ENCODE peak calls at places on chromosomes 1 and 21, in six cellular contexts. U is upper lobe of left lung, O is A549, K is GM12878, G is HepG2, D is K562. V is an unnamed sample.

GRCh38 chr21:35933466-35933865 is 126.9 kb downstream of the SETD4 start:
- ATAC-seq in U (peak; percentile 91), O (no peak), K (no peak), G (no peak), D (peak; percentile 36), V (peak; percentile 83)

GRCh38 chr1:200877839-200878551 is 5.2 kb downstream of the GPR25 start:
- ATAC-seq in U (no peak), O (peak; percentile 39), K (peak; percentile 84), G (no peak), D (no peak), V (no peak)

GRCh38 chr1:153598309-153599172 is 14.4 kb downstream of the S100A16 start:
- ATAC-seq in U (peak; percentile 80), O (no peak), K (peak; percentile 99), G (no peak), D (no peak), V (peak; percentile 48)

GRCh38 chr1:24555591-24556413 is at the start of gene NCMAP:
- ATAC-seq in U (peak; percentile 56), O (no peak), K (no peak), G (peak; percentile 50), D (no peak), V (no peak)

GRCh38 chr1:201461193-201461657 is 7.8 kb downstream of the PHLDA3 start:
- ATAC-seq in U (peak; percentile 66), O (peak; percentile 88), K (no peak), G (peak; percentile 65), D (peak; percentile 61), V (peak; percentile 81)

GRCh38 chr1:17465186-17465585 is 25.7 kb upstream of the RCC2 start:
- ATAC-seq in U (no peak), O (no peak), K (no peak), G (no peak), D (no peak), V (no peak)

GRCh38 chr1:236027096-236027495 is 37.8 kb downstream of the NID1 start:
- ATAC-seq in U (no peak), O (no peak), K (no peak), G (no peak), D (no peak), V (no peak)

GRCh38 chr1:181112071-181112929 is 23.8 kb downstream of the IER5 start:
- ATAC-seq in U (peak; percentile 93), O (peak; percentile 85), K (no peak), G (peak; percentile 90), D (peak; percentile 85), V (peak; percentile 95)

GRCh38 chr1:11158720-11159321 is 30.3 kb upstream of the ANGPTL7 start:
- ATAC-seq in U (no peak), O (peak; percentile 63), K (no peak), G (no peak), D (no peak), V (peak; percentile 58)

GRCh38 chr1:155320661-155321576 is at the start of gene RUSC1:
- ATAC-seq in U (peak; percentile 45), O (no peak), K (peak; percentile 4), G (no peak), D (peak; percentile 18), V (peak; percentile 28)

GRCh38 chr1:115198938-115199337 is 109.6 kb upstream of the TSPAN2 start:
- ATAC-seq in U (peak; percentile 52), O (no peak), K (no peak), G (no peak), D (no peak), V (no peak)

GRCh38 chr1:33519240-33519884 is 46.9 kb downstream of the ZSCAN20 start:
- ATAC-seq in U (no peak), O (no peak), K (no peak), G (no peak), D (peak; percentile 89), V (no peak)

GRCh38 chr1:176058686-176059085 is 148.4 kb downstream of the COP1 start:
- ATAC-seq in U (no peak), O (no peak), K (no peak), G (peak; percentile 99), D (peak; percentile 83), V (no peak)

GRCh38 chr1:119906927-119907652 is 10.8 kb upstream of the ADAM30 start:
- ATAC-seq in U (no peak), O (no peak), K (no peak), G (peak; percentile 46), D (no peak), V (no peak)

GRCh38 chr1:54337928-54338327 is 68.3 kb downstream of the SSBP3 start:
- ATAC-seq in U (no peak), O (no peak), K (no peak), G (no peak), D (no peak), V (no peak)

GRCh38 chr1:26783646-26784022 is 4.1 kb upstream of the PIGV start:
- ATAC-seq in U (no peak), O (no peak), K (no peak), G (no peak), D (no peak), V (no peak)

GRCh38 chr1:161304927-161305871 is 4.6 kb downstream of the MPZ start:
- ATAC-seq in U (peak; percentile 17), O (no peak), K (peak; percentile 21), G (no peak), D (peak; percentile 2), V (peak; percentile 4)

GRCh38 chr1:31214316-31215082 is 25.2 kb downstream of the NKAIN1 start:
- ATAC-seq in U (no peak), O (no peak), K (no peak), G (peak; percentile 88), D (peak; percentile 88), V (no peak)

GRCh38 chr1:94514095-94514727 is 27.3 kb downstream of the F3 start:
- ATAC-seq in U (peak; percentile 38), O (peak; percentile 76), K (peak; percentile 78), G (peak; percentile 92), D (peak; percentile 88), V (no peak)

GRCh38 chr1:47031059-47031458 is 7.6 kb downstream of the CYP4X1 start:
- ATAC-seq in U (peak; percentile 80), O (no peak), K (no peak), G (no peak), D (no peak), V (no peak)

GRCh38 chr1:212749924-212750535 is 41.5 kb downstream of the NSL1 start:
- ATAC-seq in U (peak; percentile 70), O (peak; percentile 91), K (peak; percentile 65), G (peak; percentile 71), D (peak; percentile 86), V (no peak)

DNA sequence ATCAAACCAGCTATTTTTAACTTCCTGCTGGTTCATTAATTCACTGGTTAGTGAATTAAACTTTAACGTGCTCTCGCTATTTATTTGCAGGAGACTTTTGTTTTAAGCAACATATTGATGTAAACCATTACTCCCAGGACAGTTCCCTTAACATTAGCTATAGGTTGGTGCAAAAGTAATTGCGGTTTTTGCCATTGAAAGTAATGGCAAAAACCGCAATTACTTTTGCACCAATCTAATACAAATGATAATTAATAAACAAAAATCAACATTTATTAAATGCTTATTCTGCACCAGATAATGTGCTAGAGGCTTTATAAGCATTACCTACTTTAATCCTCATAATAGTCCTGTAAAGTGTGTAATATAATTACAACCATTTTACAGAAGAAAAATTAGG is 176.5 kb downstream of the NPHP4 start:
- ATAC-seq in U (no peak), O (no peak), K (no peak), G (no peak), D (no peak), V (no peak)
- TF ChIP-seq POLR2A in U (no peak), O (no peak), K (no peak), G (no peak), D (no peak), V (no peak)

GRCh38 chr21:28492127-28492526 is 500.6 kb downstream of the LTN1 start:
- ATAC-seq in U (no peak), O (no peak), K (no peak), G (no peak), D (no peak), V (no peak)

GRCh38 chr21:28482657-28483056 is 510.0 kb downstream of the LTN1 start:
- ATAC-seq in U (no peak), O (no peak), K (no peak), G (peak; percentile 46), D (no peak), V (no peak)

GRCh38 chr21:28489197-28489596 is 503.5 kb downstream of the LTN1 start:
- ATAC-seq in U (no peak), O (no peak), K (no peak), G (no peak), D (no peak), V (no peak)

GRCh38 chr21:28485301-28486022 is 507.2 kb downstream of the LTN1 start:
- ATAC-seq in U (peak; percentile 78), O (no peak), K (no peak), G (no peak), D (no peak), V (no peak)

DNA sequence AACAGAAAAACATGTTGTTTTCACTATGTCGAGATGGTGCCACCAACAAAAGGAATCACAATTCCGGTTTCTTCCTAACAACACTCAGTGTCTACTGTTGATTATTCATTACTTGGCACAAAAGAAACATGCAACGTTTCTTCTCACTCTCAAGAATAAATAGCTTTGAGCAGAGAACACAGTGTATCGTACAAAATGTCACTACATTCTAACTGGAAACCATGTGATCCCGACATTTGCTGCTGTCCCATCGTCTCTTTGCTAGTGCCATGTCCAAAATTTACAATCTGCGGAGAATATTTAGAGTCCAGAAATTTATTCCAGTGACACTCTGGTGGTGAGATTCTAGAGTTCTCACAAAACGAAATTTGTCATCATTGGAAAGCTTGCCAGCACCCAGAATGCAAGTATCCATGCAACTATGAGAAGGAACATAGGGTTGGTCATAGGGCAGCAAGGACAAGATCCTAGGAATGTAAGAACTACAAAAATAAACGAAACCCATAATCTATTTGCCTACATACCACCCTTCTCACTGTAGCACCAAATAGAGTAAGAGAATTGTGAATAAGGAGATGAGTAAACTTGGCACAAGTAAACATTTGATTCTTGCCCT is 505.1 kb downstream of the LTN1 start:
- ATAC-seq in U (no peak), O (no peak), K (no peak), G (no peak), D (no peak), V (no peak)
- TF ChIP-seq EP300 in U (peak; percentile 93), O (no peak), K (no peak), G (no peak), D (no peak), V (no peak)

GRCh38 chr1:113830039-113830438 is 17.8 kb upstream of the RSBN1 start:
- ATAC-seq in U (no peak), O (no peak), K (no peak), G (no peak), D (no peak), V (no peak)

GRCh38 chr1:113836534-113836933 is 24.3 kb upstream of the RSBN1 start:
- ATAC-seq in U (no peak), O (no peak), K (no peak), G (no peak), D (no peak), V (no peak)

GRCh38 chr1:113835686-113836290 is 23.5 kb upstream of the RSBN1 start:
- ATAC-seq in U (no peak), O (no peak), K (peak; percentile 45), G (no peak), D (peak; percentile 70), V (no peak)

DNA sequence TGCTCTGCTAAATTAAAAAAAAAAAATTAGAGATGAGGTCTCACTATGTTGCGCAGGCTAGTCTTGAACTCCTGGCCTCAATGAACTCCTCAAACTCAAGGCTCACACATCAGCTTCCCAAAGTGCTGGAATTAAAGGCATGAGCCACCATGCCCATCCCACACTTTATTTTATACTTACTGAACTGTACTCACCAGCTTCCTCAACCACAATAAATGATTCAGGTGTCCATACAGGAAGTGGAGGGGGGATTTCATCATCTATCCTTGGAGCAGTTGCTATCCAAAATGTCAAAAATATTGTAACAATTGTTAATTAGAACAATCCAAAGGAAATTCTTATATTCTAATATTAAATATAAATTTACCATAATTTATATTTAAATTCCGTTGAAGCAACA is 22.4 kb upstream of the RSBN1 start:
- ATAC-seq in U (no peak), O (no peak), K (no peak), G (no peak), D (no peak), V (no peak)
- TF ChIP-seq POLR2A in U (no peak), O (no peak), K (no peak), G (no peak), D (no peak), V (no peak)

GRCh38 chr1:207999274-207999915 is 88.5 kb upstream of the CD34 start:
- ATAC-seq in U (no peak), O (no peak), K (no peak), G (no peak), D (no peak), V (no peak)
- TF ChIP-seq EP300 in U (no peak), O (no peak), K (no peak), G (no peak), D (no peak), V (no peak)

V was measured in gastroesophageal sphincter.